ENCODE peak calls at places on chromosomes 1 and 21, in eight cellular contexts. One of them, this sample, is unnamed.

GRCh38 chr1:206631085-206631509 is 4.2 kb upstream of the DYRK3 start:
- DNase-seq in mesenchymal stem cell: peak; percentile 94
- DNase-seq in tibial artery: peak; percentile 46
- DNase-seq in A549: peak; percentile 82
- DNase-seq in GM23248: peak; percentile 78
- DNase-seq in HCT116: peak; percentile 88
- DNase-seq in AG10803: peak; percentile 85
- DNase-seq in HFF-Myc: peak; percentile 78
- DNase-seq in this sample: peak; percentile 80

GRCh38 chr21:37062592-37062933 is 10.3 kb downstream of the PIGP start:
- DNase-seq in mesenchymal stem cell: no peak
- DNase-seq in tibial artery: no peak
- DNase-seq in A549: no peak
- DNase-seq in GM23248: no peak
- DNase-seq in HCT116: no peak
- DNase-seq in AG10803: no peak
- DNase-seq in HFF-Myc: no peak
- DNase-seq in this sample: no peak

GRCh38 chr1:227185291-227185690 is 133.0 kb downstream of the CDC42BPA start:
- DNase-seq in mesenchymal stem cell: no peak
- DNase-seq in tibial artery: no peak
- DNase-seq in A549: no peak
- DNase-seq in GM23248: no peak
- DNase-seq in HCT116: no peak
- DNase-seq in AG10803: no peak
- DNase-seq in HFF-Myc: no peak
- DNase-seq in this sample: no peak

GRCh38 chr1:66760506-66760905 is 8.2 kb downstream of the DYNLT5 start:
- DNase-seq in mesenchymal stem cell: no peak
- DNase-seq in tibial artery: no peak
- DNase-seq in A549: no peak
- DNase-seq in GM23248: no peak
- DNase-seq in HCT116: no peak
- DNase-seq in AG10803: no peak
- DNase-seq in HFF-Myc: no peak
- DNase-seq in this sample: no peak

GRCh38 chr1:213651077-213651476 is 336.7 kb upstream of the PROX1 start:
- DNase-seq in mesenchymal stem cell: no peak
- DNase-seq in tibial artery: no peak
- DNase-seq in A549: no peak
- DNase-seq in GM23248: no peak
- DNase-seq in HCT116: no peak
- DNase-seq in AG10803: no peak
- DNase-seq in HFF-Myc: no peak
- DNase-seq in this sample: no peak

GRCh38 chr1:167808690-167809089 is 86.9 kb downstream of the MPZL1 start:
- DNase-seq in mesenchymal stem cell: no peak
- DNase-seq in tibial artery: no peak
- DNase-seq in A549: no peak
- DNase-seq in GM23248: no peak
- DNase-seq in HCT116: no peak
- DNase-seq in AG10803: peak; percentile 43
- DNase-seq in HFF-Myc: no peak
- DNase-seq in this sample: no peak

GRCh38 chr21:27077501-27077900 is 110.6 kb upstream of the ADAMTS5 start:
- DNase-seq in mesenchymal stem cell: peak; percentile 9
- DNase-seq in tibial artery: no peak
- DNase-seq in A549: no peak
- DNase-seq in GM23248: peak; percentile 64
- DNase-seq in HCT116: no peak
- DNase-seq in AG10803: peak; percentile 67
- DNase-seq in HFF-Myc: no peak
- DNase-seq in this sample: no peak

GRCh38 chr1:78267513-78268218 is 221.9 kb downstream of the GIPC2 start:
- DNase-seq in mesenchymal stem cell: no peak
- DNase-seq in tibial artery: no peak
- DNase-seq in A549: no peak
- DNase-seq in GM23248: no peak
- DNase-seq in HCT116: no peak
- DNase-seq in AG10803: no peak
- DNase-seq in HFF-Myc: no peak
- DNase-seq in this sample: no peak

GRCh38 chr21:25375675-25376074 is 231.6 kb downstream of the MRPL39 start:
- DNase-seq in mesenchymal stem cell: no peak
- DNase-seq in tibial artery: no peak
- DNase-seq in A549: no peak
- DNase-seq in GM23248: peak; percentile 50
- DNase-seq in HCT116: no peak
- DNase-seq in AG10803: peak; percentile 65
- DNase-seq in HFF-Myc: no peak
- DNase-seq in this sample: peak; percentile 33
- H3K4me3 ChIP-seq in mesenchymal stem cell: no peak overlapping the region
- H3K4me3 ChIP-seq in tibial artery: no peak overlapping the region
- H3K4me3 ChIP-seq in A549: no peak overlapping the region
- H3K4me3 ChIP-seq in GM23248: peak overlapping the region; percentile 57
- H3K4me3 ChIP-seq in HCT116: no peak overlapping the region
- H3K4me3 ChIP-seq in AG10803: no peak overlapping the region
- H3K4me3 ChIP-seq in HFF-Myc: no peak overlapping the region
- H3K4me3 ChIP-seq in this sample: no peak overlapping the region

GRCh38 chr1:1861339-1861730 is 29.6 kb downstream of the GNB1 start:
- DNase-seq in mesenchymal stem cell: no peak
- DNase-seq in tibial artery: no peak
- DNase-seq in A549: no peak
- DNase-seq in GM23248: no peak
- DNase-seq in HCT116: no peak
- DNase-seq in AG10803: no peak
- DNase-seq in HFF-Myc: no peak
- DNase-seq in this sample: no peak

GRCh38 chr1:1862905-1863547 is 27.9 kb downstream of the GNB1 start:
- DNase-seq in mesenchymal stem cell: no peak
- DNase-seq in tibial artery: no peak
- DNase-seq in A549: no peak
- DNase-seq in GM23248: peak; percentile 62
- DNase-seq in HCT116: no peak
- DNase-seq in AG10803: peak; percentile 35
- DNase-seq in HFF-Myc: no peak
- DNase-seq in this sample: no peak

GRCh38 chr1:1857096-1857703 is 33.7 kb downstream of the GNB1 start:
- DNase-seq in mesenchymal stem cell: no peak
- DNase-seq in tibial artery: no peak
- DNase-seq in A549: no peak
- DNase-seq in GM23248: no peak
- DNase-seq in HCT116: no peak
- DNase-seq in AG10803: no peak
- DNase-seq in HFF-Myc: no peak
- DNase-seq in this sample: no peak

GRCh38 chr1:1853593-1854257 is 37.2 kb downstream of the GNB1 start:
- DNase-seq in mesenchymal stem cell: no peak
- DNase-seq in tibial artery: no peak
- DNase-seq in A549: no peak
- DNase-seq in GM23248: no peak
- DNase-seq in HCT116: no peak
- DNase-seq in AG10803: no peak
- DNase-seq in HFF-Myc: no peak
- DNase-seq in this sample: no peak

DNA sequence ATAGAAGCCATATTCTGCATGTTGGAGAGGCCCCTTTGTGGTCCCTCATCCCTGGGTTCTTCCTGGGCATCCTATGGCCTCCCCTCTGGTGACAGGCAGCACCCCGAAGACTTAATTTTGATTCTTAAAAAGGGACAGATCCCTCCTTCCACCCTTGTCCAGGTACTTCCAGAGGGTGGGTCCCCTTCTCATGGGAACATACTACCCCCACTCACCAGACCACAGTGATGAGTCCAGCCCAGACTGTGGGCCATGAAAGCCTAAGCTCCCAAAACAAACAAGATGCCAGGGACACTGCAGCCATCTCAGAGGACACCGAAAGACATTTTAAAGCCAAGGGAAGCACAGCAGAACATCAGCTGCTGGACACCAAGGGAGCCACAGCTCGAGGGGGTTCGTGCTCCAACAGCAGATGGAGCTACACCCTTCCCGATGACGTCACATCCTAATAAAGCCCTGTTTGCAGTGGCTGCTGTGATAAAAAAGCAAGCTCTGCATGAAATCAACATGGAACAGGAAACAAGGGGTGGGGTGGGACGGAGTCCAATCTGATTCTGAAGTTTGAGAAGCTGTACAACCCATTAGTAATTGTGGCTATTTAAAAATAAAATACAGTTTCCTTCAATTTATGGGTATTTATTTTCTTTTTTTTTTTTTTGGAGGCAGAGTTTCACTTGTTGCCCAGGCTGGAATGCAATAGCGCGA is 32.4 kb downstream of the GNB1 start:
- DNase-seq in mesenchymal stem cell: peak; percentile 92
- DNase-seq in tibial artery: peak; percentile 88
- DNase-seq in A549: peak; percentile 62
- DNase-seq in GM23248: peak; percentile 97
- DNase-seq in HCT116: no peak
- DNase-seq in AG10803: peak; percentile 86
- DNase-seq in HFF-Myc: peak; percentile 90
- DNase-seq in this sample: peak; percentile 86
- H3K4me3 ChIP-seq in mesenchymal stem cell: no peak overlapping the region
- H3K4me3 ChIP-seq in tibial artery: peak overlapping the region; percentile 5
- H3K4me3 ChIP-seq in A549: peak overlapping the region; percentile 12
- H3K4me3 ChIP-seq in GM23248: peak overlapping the region; percentile 55
- H3K4me3 ChIP-seq in HCT116: no peak overlapping the region
- H3K4me3 ChIP-seq in AG10803: peak overlapping the region; percentile 37
- H3K4me3 ChIP-seq in HFF-Myc: peak overlapping the region; percentile 26
- H3K4me3 ChIP-seq in this sample: no peak overlapping the region

GRCh38 chr1:165903672-165904071 is 76.3 kb downstream of the UCK2 start:
- DNase-seq in mesenchymal stem cell: peak; percentile 59
- DNase-seq in tibial artery: no peak
- DNase-seq in A549: no peak
- DNase-seq in GM23248: peak; percentile 85
- DNase-seq in HCT116: no peak
- DNase-seq in AG10803: peak; percentile 80
- DNase-seq in HFF-Myc: no peak
- DNase-seq in this sample: peak; percentile 57

GRCh38 chr1:165902565-165902964 is 75.2 kb downstream of the UCK2 start:
- DNase-seq in mesenchymal stem cell: no peak
- DNase-seq in tibial artery: no peak
- DNase-seq in A549: no peak
- DNase-seq in GM23248: no peak
- DNase-seq in HCT116: no peak
- DNase-seq in AG10803: no peak
- DNase-seq in HFF-Myc: no peak
- DNase-seq in this sample: no peak

GRCh38 chr1:165904948-165905347 is 77.5 kb downstream of the UCK2 start:
- DNase-seq in mesenchymal stem cell: no peak
- DNase-seq in tibial artery: no peak
- DNase-seq in A549: no peak
- DNase-seq in GM23248: no peak
- DNase-seq in HCT116: no peak
- DNase-seq in AG10803: no peak
- DNase-seq in HFF-Myc: no peak
- DNase-seq in this sample: no peak

GRCh38 chr1:165907256-165907857 is 79.9 kb downstream of the UCK2 start:
- DNase-seq in mesenchymal stem cell: no peak
- DNase-seq in tibial artery: no peak
- DNase-seq in A549: no peak
- DNase-seq in GM23248: peak; percentile 72
- DNase-seq in HCT116: no peak
- DNase-seq in AG10803: no peak
- DNase-seq in HFF-Myc: no peak
- DNase-seq in this sample: peak; percentile 68

GRCh38 chr1:165905853-165906252 is 78.4 kb downstream of the UCK2 start:
- DNase-seq in mesenchymal stem cell: no peak
- DNase-seq in tibial artery: no peak
- DNase-seq in A549: no peak
- DNase-seq in GM23248: no peak
- DNase-seq in HCT116: no peak
- DNase-seq in AG10803: no peak
- DNase-seq in HFF-Myc: no peak
- DNase-seq in this sample: no peak
- H3K4me3 ChIP-seq in mesenchymal stem cell: no peak overlapping the region
- H3K4me3 ChIP-seq in tibial artery: no peak overlapping the region
- H3K4me3 ChIP-seq in A549: no peak overlapping the region
- H3K4me3 ChIP-seq in GM23248: no peak overlapping the region
- H3K4me3 ChIP-seq in HCT116: no peak overlapping the region
- H3K4me3 ChIP-seq in AG10803: no peak overlapping the region
- H3K4me3 ChIP-seq in HFF-Myc: no peak overlapping the region
- H3K4me3 ChIP-seq in this sample: no peak overlapping the region

GRCh38 chr1:89354210-89354609 is 9.6 kb upstream of the GBP6 start:
- DNase-seq in mesenchymal stem cell: no peak
- DNase-seq in tibial artery: no peak
- DNase-seq in A549: no peak
- DNase-seq in GM23248: no peak
- DNase-seq in HCT116: no peak
- DNase-seq in AG10803: no peak
- DNase-seq in HFF-Myc: no peak
- DNase-seq in this sample: no peak

GRCh38 chr1:89352421-89352820 is 11.4 kb upstream of the GBP6 start:
- DNase-seq in mesenchymal stem cell: no peak
- DNase-seq in tibial artery: no peak
- DNase-seq in A549: no peak
- DNase-seq in GM23248: no peak
- DNase-seq in HCT116: no peak
- DNase-seq in AG10803: no peak
- DNase-seq in HFF-Myc: no peak
- DNase-seq in this sample: no peak

GRCh38 chr1:89350298-89350697 is 13.6 kb upstream of the GBP6 start:
- DNase-seq in mesenchymal stem cell: no peak
- DNase-seq in tibial artery: no peak
- DNase-seq in A549: no peak
- DNase-seq in GM23248: no peak
- DNase-seq in HCT116: no peak
- DNase-seq in AG10803: no peak
- DNase-seq in HFF-Myc: no peak
- DNase-seq in this sample: no peak

GRCh38 chr1:89347296-89347695 is 16.6 kb upstream of the GBP6 start:
- DNase-seq in mesenchymal stem cell: no peak
- DNase-seq in tibial artery: no peak
- DNase-seq in A549: no peak
- DNase-seq in GM23248: no peak
- DNase-seq in HCT116: no peak
- DNase-seq in AG10803: peak; percentile 17
- DNase-seq in HFF-Myc: no peak
- DNase-seq in this sample: no peak

DNA sequence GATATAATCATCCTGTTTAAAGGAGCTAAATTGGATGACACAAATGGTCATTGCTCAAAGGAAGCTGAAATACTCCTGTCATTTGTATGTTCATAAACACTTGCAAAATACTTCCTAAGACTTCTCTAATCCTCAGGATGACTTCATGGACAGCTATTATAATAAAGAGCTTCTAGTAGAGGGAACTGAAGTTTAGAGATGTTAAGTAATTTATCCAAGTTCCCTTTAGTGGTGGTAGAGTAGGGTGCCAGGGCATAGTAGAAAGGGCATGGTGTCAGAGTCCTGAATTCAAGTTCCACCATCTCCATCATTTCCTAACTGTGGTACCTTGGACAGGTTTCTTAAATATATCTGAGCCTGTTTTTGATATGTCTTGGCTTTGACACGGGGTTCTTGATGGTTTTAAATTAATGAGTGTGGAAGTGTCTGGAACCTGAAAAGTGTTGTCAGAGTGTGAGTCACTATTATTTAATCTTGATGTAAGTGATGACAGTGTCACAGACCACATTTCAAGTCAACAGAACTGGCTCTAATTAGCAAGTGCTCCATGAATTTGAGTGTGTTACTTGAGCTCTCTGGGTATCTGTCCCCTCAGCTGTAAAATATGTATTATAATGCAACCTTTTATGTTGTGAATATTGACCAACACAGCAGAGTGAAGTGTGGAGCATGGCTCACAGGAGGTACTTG is 12.1 kb upstream of the GBP6 start:
- DNase-seq in mesenchymal stem cell: no peak
- DNase-seq in tibial artery: no peak
- DNase-seq in A549: no peak
- DNase-seq in GM23248: no peak
- DNase-seq in HCT116: no peak
- DNase-seq in AG10803: peak; percentile 25
- DNase-seq in HFF-Myc: no peak
- DNase-seq in this sample: no peak
- H3K4me3 ChIP-seq in mesenchymal stem cell: no peak overlapping the region
- H3K4me3 ChIP-seq in tibial artery: no peak overlapping the region
- H3K4me3 ChIP-seq in A549: no peak overlapping the region
- H3K4me3 ChIP-seq in GM23248: no peak overlapping the region
- H3K4me3 ChIP-seq in HCT116: no peak overlapping the region
- H3K4me3 ChIP-seq in AG10803: no peak overlapping the region
- H3K4me3 ChIP-seq in HFF-Myc: no peak overlapping the region
- H3K4me3 ChIP-seq in this sample: no peak overlapping the region